ENCODE peak calls at places on chromosomes 1 and 21, in seven cellular contexts. P is NCI-H1105 treated with DMSO at 0.1 percent for 48 hours; Z is activated T-cell treated with anti-CD3 and anti-CD28 coated beads for 1 hour; U is body of pancreas; W is HT1080; B is activated CD4-positive, alpha-beta T cell treated with anti-CD3 and anti-CD28 coated beads for 36 hours; H is MG63. S is an unnamed sample.

GRCh38 chr1:198157847-198158765 is 1.3 kb downstream of the NEK7 start:
- DNase-seq in P (no peak), Z (no peak), U (no peak), W (peak), B (peak), H (peak), S (peak)

GRCh38 chr1:89901957-89902669 is 81.3 kb downstream of the LRRC8D start:
- DNase-seq in P (no peak), Z (no peak), U (no peak), W (no peak), B (no peak), H (no peak), S (no peak)

GRCh38 chr1:199157494-199157893 is 518.7 kb downstream of the PTPRC start:
- DNase-seq in P (peak), Z (no peak), U (no peak), W (peak), B (no peak), H (no peak), S (peak)

GRCh38 chr1:19750101-19750881 is 49.4 kb downstream of the TMCO4 start:
- DNase-seq in P (no peak), Z (no peak), U (no peak), W (peak), B (no peak), H (peak), S (peak)

GRCh38 chr1:115596080-115596795 is 45.5 kb upstream of the VANGL1 start:
- DNase-seq in P (no peak), Z (no peak), U (no peak), W (no peak), B (no peak), H (no peak), S (peak)

GRCh38 chr1:172612478-172612877 is 46.4 kb upstream of the FASLG start:
- DNase-seq in P (no peak), Z (no peak), U (no peak), W (no peak), B (no peak), H (no peak), S (no peak)

GRCh38 chr1:235675152-235675890 is 25.7 kb upstream of the GNG4 start:
- DNase-seq in P (peak), Z (no peak), U (no peak), W (peak), B (no peak), H (no peak), S (peak)

GRCh38 chr1:30758785-30759380 is 1.3 kb upstream of the LAPTM5 start:
- DNase-seq in P (no peak), Z (no peak), U (no peak), W (peak), B (peak), H (peak), S (no peak)

GRCh38 chr1:31400393-31400792 is 12.6 kb upstream of the SERINC2 start:
- DNase-seq in P (no peak), Z (no peak), U (no peak), W (no peak), B (no peak), H (no peak), S (peak)

GRCh38 chr1:83693409-83694126 is 305.4 kb downstream of the TTLL7 start:
- DNase-seq in P (no peak), Z (no peak), U (peak), W (no peak), B (no peak), H (no peak), S (no peak)

GRCh38 chr1:153929433-153929825 is 6.7 kb upstream of the GATAD2B start:
- DNase-seq in P (no peak), Z (no peak), U (no peak), W (no peak), B (no peak), H (no peak), S (no peak)

GRCh38 chr1:198904356-198904755 is 265.5 kb downstream of the PTPRC start:
- DNase-seq in P (no peak), Z (no peak), U (no peak), W (no peak), B (no peak), H (no peak), S (peak)

GRCh38 chr1:227776277-227776676 is 39.2 kb upstream of the PRSS38 start:
- DNase-seq in P (no peak), Z (no peak), U (no peak), W (peak), B (no peak), H (peak), S (peak)

GRCh38 chr21:42277593-42277992 is 37.6 kb downstream of the TFF3 start:
- DNase-seq in P (no peak), Z (no peak), U (no peak), W (no peak), B (no peak), H (no peak), S (peak)

GRCh38 chr1:65939187-65939586 is 146.5 kb downstream of the PDE4B start:
- DNase-seq in P (no peak), Z (no peak), U (no peak), W (no peak), B (no peak), H (no peak), S (no peak)

GRCh38 chr1:41382531-41383090 is 21.4 kb downstream of the FOXO6 start:
- DNase-seq in P (no peak), Z (no peak), U (peak), W (peak), B (no peak), H (peak), S (no peak)

GRCh38 chr1:236130372-236130771 is 12.0 kb upstream of the GPR137B start:
- DNase-seq in P (no peak), Z (no peak), U (no peak), W (no peak), B (no peak), H (no peak), S (no peak)

GRCh38 chr1:207191061-207191460 is 87.0 kb downstream of the C4BPA start:
- DNase-seq in P (no peak), Z (no peak), U (no peak), W (no peak), B (no peak), H (no peak), S (no peak)

GRCh38 chr1:7235871-7236472 is 450.7 kb downstream of the CAMTA1 start:
- DNase-seq in P (no peak), Z (no peak), U (no peak), W (no peak), B (no peak), H (no peak), S (no peak)

S was measured in IMR-90.